ENCODE peak calls at places on chromosome 9, in six cellular contexts. One of them, this sample, is unnamed.

GRCh38 chr9:16343249-16344237 is 526.9 kb downstream of the BNC2 start:
- DNase-seq in suprapubic skin: no peak
- DNase-seq in right lobe of liver: no peak
- DNase-seq in endothelial cell of umbilical vein: no peak
- DNase-seq in breast epithelium: no peak
- DNase-seq in heart left ventricle: no peak
- DNase-seq in this sample: no peak

GRCh38 chr9:95833549-95834178 is 41.8 kb upstream of the ERCC6L2 start:
- DNase-seq in heart left ventricle: no peak
- DNase-seq in suprapubic skin: no peak
- DNase-seq in right lobe of liver: no peak
- DNase-seq in breast epithelium: no peak
- DNase-seq in endothelial cell of umbilical vein: no peak
- DNase-seq in this sample: no peak

GRCh38 chr9:108972186-108972585 is 38.0 kb downstream of the ABITRAM start:
- DNase-seq in right lobe of liver: no peak
- DNase-seq in endothelial cell of umbilical vein: no peak
- DNase-seq in breast epithelium: no peak
- DNase-seq in suprapubic skin: no peak
- DNase-seq in heart left ventricle: no peak
- DNase-seq in this sample: no peak

GRCh38 chr9:35558185-35558584 is 46.9 kb upstream of the TESK1 start:
- DNase-seq in breast epithelium: no peak
- DNase-seq in right lobe of liver: no peak
- DNase-seq in endothelial cell of umbilical vein: no peak
- DNase-seq in suprapubic skin: peak
- DNase-seq in heart left ventricle: no peak
- DNase-seq in this sample: no peak

GRCh38 chr9:105658351-105658750 is 3.9 kb upstream of the TAL2 start:
- DNase-seq in breast epithelium: no peak
- DNase-seq in suprapubic skin: no peak
- DNase-seq in endothelial cell of umbilical vein: no peak
- DNase-seq in right lobe of liver: no peak
- DNase-seq in heart left ventricle: no peak
- DNase-seq in this sample: no peak

GRCh38 chr9:79008916-79009315 is 562.8 kb upstream of the TLE4 start:
- DNase-seq in heart left ventricle: no peak
- DNase-seq in suprapubic skin: no peak
- DNase-seq in breast epithelium: no peak
- DNase-seq in endothelial cell of umbilical vein: no peak
- DNase-seq in right lobe of liver: no peak
- DNase-seq in this sample: no peak

GRCh38 chr9:129834489-129835127 is 467 bp downstream of the C9orf78 start:
- DNase-seq in breast epithelium: no peak
- DNase-seq in right lobe of liver: no peak
- DNase-seq in suprapubic skin: peak
- DNase-seq in endothelial cell of umbilical vein: no peak
- DNase-seq in heart left ventricle: no peak
- DNase-seq in this sample: no peak

GRCh38 chr9:127221695-127222094 is 42.9 kb upstream of the GARNL3 start:
- DNase-seq in right lobe of liver: no peak
- DNase-seq in heart left ventricle: no peak
- DNase-seq in suprapubic skin: no peak
- DNase-seq in endothelial cell of umbilical vein: no peak
- DNase-seq in breast epithelium: no peak
- DNase-seq in this sample: no peak

GRCh38 chr9:92151691-92152393 is 36.6 kb upstream of the SPTLC1 start:
- DNase-seq in suprapubic skin: no peak
- DNase-seq in right lobe of liver: no peak
- DNase-seq in breast epithelium: peak
- DNase-seq in endothelial cell of umbilical vein: peak
- DNase-seq in heart left ventricle: no peak
- DNase-seq in this sample: no peak

GRCh38 chr9:137501457-137501856 is 42.3 kb upstream of the NSMF start:
- DNase-seq in suprapubic skin: no peak
- DNase-seq in breast epithelium: no peak
- DNase-seq in endothelial cell of umbilical vein: no peak
- DNase-seq in right lobe of liver: no peak
- DNase-seq in heart left ventricle: no peak
- DNase-seq in this sample: no peak

GRCh38 chr9:70411141-70411929 is 3.1 kb downstream of the KLF9 start:
- DNase-seq in heart left ventricle: peak
- DNase-seq in endothelial cell of umbilical vein: peak
- DNase-seq in suprapubic skin: peak
- DNase-seq in breast epithelium: peak
- DNase-seq in right lobe of liver: peak
- DNase-seq in this sample: peak

GRCh38 chr9:110340306-110340705 is 2.6 kb upstream of the TXNDC8 start:
- DNase-seq in endothelial cell of umbilical vein: no peak
- DNase-seq in right lobe of liver: no peak
- DNase-seq in suprapubic skin: no peak
- DNase-seq in breast epithelium: no peak
- DNase-seq in heart left ventricle: no peak
- DNase-seq in this sample: no peak

GRCh38 chr9:107704791-107705190 is 215.2 kb upstream of the KLF4 start:
- DNase-seq in heart left ventricle: no peak
- DNase-seq in breast epithelium: no peak
- DNase-seq in right lobe of liver: no peak
- DNase-seq in endothelial cell of umbilical vein: no peak
- DNase-seq in suprapubic skin: no peak
- DNase-seq in this sample: no peak

GRCh38 chr9:69471433-69471832 is 146.4 kb downstream of the ENTREP1 start:
- DNase-seq in endothelial cell of umbilical vein: peak
- DNase-seq in breast epithelium: no peak
- DNase-seq in right lobe of liver: no peak
- DNase-seq in suprapubic skin: no peak
- DNase-seq in heart left ventricle: no peak
- DNase-seq in this sample: no peak

GRCh38 chr9:108041551-108041950 is 552.0 kb upstream of the KLF4 start:
- DNase-seq in right lobe of liver: no peak
- DNase-seq in heart left ventricle: no peak
- DNase-seq in suprapubic skin: no peak
- DNase-seq in breast epithelium: no peak
- DNase-seq in endothelial cell of umbilical vein: no peak
- DNase-seq in this sample: no peak

GRCh38 chr9:77488439-77489126 is 159.5 kb downstream of the GNA14 start:
- DNase-seq in right lobe of liver: no peak
- DNase-seq in heart left ventricle: no peak
- DNase-seq in endothelial cell of umbilical vein: peak
- DNase-seq in breast epithelium: no peak
- DNase-seq in suprapubic skin: no peak
- DNase-seq in this sample: no peak
- TF ChIP-seq CTCF in right lobe of liver: no peak
- TF ChIP-seq CTCF in heart left ventricle: no peak
- TF ChIP-seq CTCF in endothelial cell of umbilical vein: peak
- TF ChIP-seq CTCF in breast epithelium: no peak
- TF ChIP-seq CTCF in suprapubic skin: no peak
- TF ChIP-seq CTCF in this sample: no peak

GRCh38 chr9:128656416-128657343 is at the start of gene DYNC2I2:
- DNase-seq in endothelial cell of umbilical vein: peak
- DNase-seq in heart left ventricle: peak
- DNase-seq in suprapubic skin: peak
- DNase-seq in right lobe of liver: peak
- DNase-seq in breast epithelium: peak
- DNase-seq in this sample: peak
- H3K4me3 ChIP-seq in endothelial cell of umbilical vein: peak
- H3K4me3 ChIP-seq in heart left ventricle: peak
- H3K4me3 ChIP-seq in suprapubic skin: peak
- H3K4me3 ChIP-seq in right lobe of liver: peak
- H3K4me3 ChIP-seq in breast epithelium: peak
- H3K4me3 ChIP-seq in this sample: peak

GRCh38 chr9:85942913-85943729 is 2.2 kb downstream of the NAA35 start:
- DNase-seq in suprapubic skin: no peak
- DNase-seq in right lobe of liver: no peak
- DNase-seq in heart left ventricle: no peak
- DNase-seq in breast epithelium: no peak
- DNase-seq in endothelial cell of umbilical vein: no peak
- DNase-seq in this sample: no peak

GRCh38 chr9:85940832-85941616 is at the start of gene NAA35:
- DNase-seq in heart left ventricle: peak
- DNase-seq in breast epithelium: peak
- DNase-seq in right lobe of liver: peak
- DNase-seq in endothelial cell of umbilical vein: peak
- DNase-seq in suprapubic skin: peak
- DNase-seq in this sample: peak

GRCh38 chr9:85941966-85942912 is 1.3 kb downstream of the NAA35 start:
- DNase-seq in right lobe of liver: no peak
- DNase-seq in breast epithelium: no peak
- DNase-seq in suprapubic skin: no peak
- DNase-seq in endothelial cell of umbilical vein: no peak
- DNase-seq in heart left ventricle: no peak
- DNase-seq in this sample: no peak

GRCh38 chr9:85941617-85941930 is 628 bp downstream of the NAA35 start:
- DNase-seq in right lobe of liver: no peak
- DNase-seq in suprapubic skin: no peak
- DNase-seq in breast epithelium: no peak
- DNase-seq in endothelial cell of umbilical vein: no peak
- DNase-seq in heart left ventricle: no peak
- DNase-seq in this sample: peak

DNA sequence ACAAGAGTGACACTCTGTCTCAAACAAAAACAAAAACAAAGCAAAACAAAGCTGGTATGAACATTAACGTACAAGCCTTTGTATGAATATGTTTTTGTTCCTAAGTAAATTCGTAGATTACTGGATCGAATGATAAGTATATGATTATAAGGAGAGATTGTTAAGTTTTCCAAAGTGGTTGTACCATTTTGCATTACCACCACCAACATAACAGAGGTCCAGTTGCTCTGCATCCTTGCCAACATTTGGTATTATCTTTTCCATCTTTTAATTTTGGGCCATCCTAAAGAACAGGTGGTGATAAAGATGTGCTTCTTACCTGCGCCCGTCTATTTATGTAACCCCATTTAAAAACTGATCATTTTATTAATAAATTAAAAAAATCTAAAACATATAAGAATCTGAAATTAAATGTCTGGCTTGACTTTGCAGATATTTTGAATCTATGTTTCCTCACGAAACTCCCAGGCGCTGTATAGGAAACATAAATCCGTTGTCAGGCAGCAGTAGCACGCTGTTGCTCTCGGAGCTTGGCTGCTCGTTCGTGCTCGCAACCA is 593 bp upstream of the NAA35 start:
- DNase-seq in endothelial cell of umbilical vein: no peak
- DNase-seq in breast epithelium: no peak
- DNase-seq in suprapubic skin: no peak
- DNase-seq in heart left ventricle: no peak
- DNase-seq in right lobe of liver: no peak
- DNase-seq in this sample: no peak
- TF ChIP-seq POLR2A in endothelial cell of umbilical vein: peak
- TF ChIP-seq POLR2A in breast epithelium: peak
- TF ChIP-seq POLR2A in suprapubic skin: peak
- TF ChIP-seq POLR2A in heart left ventricle: no peak
- TF ChIP-seq POLR2A in right lobe of liver: no peak
- TF ChIP-seq POLR2A in this sample: no peak

GRCh38 chr9:12718482-12719026 is 25.4 kb downstream of the TYRP1 start:
- DNase-seq in right lobe of liver: no peak
- DNase-seq in breast epithelium: no peak
- DNase-seq in suprapubic skin: no peak
- DNase-seq in heart left ventricle: peak
- DNase-seq in endothelial cell of umbilical vein: peak
- DNase-seq in this sample: no peak

GRCh38 chr9:12716823-12717222 is 23.6 kb downstream of the TYRP1 start:
- DNase-seq in endothelial cell of umbilical vein: peak
- DNase-seq in heart left ventricle: no peak
- DNase-seq in right lobe of liver: no peak
- DNase-seq in suprapubic skin: no peak
- DNase-seq in breast epithelium: no peak
- DNase-seq in this sample: no peak

GRCh38 chr9:12720551-12720950 is 27.4 kb downstream of the TYRP1 start:
- DNase-seq in suprapubic skin: no peak
- DNase-seq in heart left ventricle: no peak
- DNase-seq in breast epithelium: no peak
- DNase-seq in right lobe of liver: no peak
- DNase-seq in endothelial cell of umbilical vein: no peak
- DNase-seq in this sample: no peak

GRCh38 chr9:12717907-12718306 is 24.7 kb downstream of the TYRP1 start:
- DNase-seq in right lobe of liver: no peak
- DNase-seq in suprapubic skin: no peak
- DNase-seq in heart left ventricle: no peak
- DNase-seq in endothelial cell of umbilical vein: peak
- DNase-seq in breast epithelium: no peak
- DNase-seq in this sample: no peak

DNA sequence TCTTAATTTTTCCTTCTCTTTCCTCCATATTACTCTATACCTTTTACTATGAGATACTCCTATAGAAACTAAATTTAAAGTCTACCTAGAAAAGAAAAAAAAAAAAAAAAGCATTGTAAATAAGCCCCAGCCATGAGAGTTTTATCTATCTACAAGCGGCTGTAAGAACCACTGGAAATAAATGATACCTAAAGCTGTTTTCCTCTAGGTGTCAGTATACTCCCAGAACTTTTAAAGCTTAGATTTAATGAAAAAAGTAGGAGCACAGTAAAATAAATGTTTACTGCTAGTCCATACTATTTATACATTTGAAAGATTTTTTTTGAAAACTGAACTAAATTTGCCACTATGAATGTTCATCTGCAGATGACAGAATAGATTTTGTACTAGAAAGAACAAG is 26.2 kb downstream of the TYRP1 start:
- DNase-seq in endothelial cell of umbilical vein: peak
- DNase-seq in heart left ventricle: no peak
- DNase-seq in right lobe of liver: no peak
- DNase-seq in suprapubic skin: no peak
- DNase-seq in breast epithelium: no peak
- DNase-seq in this sample: no peak
- TF ChIP-seq CTCF in endothelial cell of umbilical vein: peak
- TF ChIP-seq CTCF in heart left ventricle: peak
- TF ChIP-seq CTCF in right lobe of liver: peak
- TF ChIP-seq CTCF in suprapubic skin: peak
- TF ChIP-seq CTCF in breast epithelium: no peak
- TF ChIP-seq CTCF in this sample: no peak

GRCh38 chr9:113153599-113153998 is 2.8 kb downstream of the SLC31A2 start:
- DNase-seq in breast epithelium: no peak
- DNase-seq in heart left ventricle: no peak
- DNase-seq in endothelial cell of umbilical vein: no peak
- DNase-seq in right lobe of liver: no peak
- DNase-seq in suprapubic skin: no peak
- DNase-seq in this sample: no peak
- H3K4me3 ChIP-seq in breast epithelium: no peak
- H3K4me3 ChIP-seq in heart left ventricle: peak
- H3K4me3 ChIP-seq in endothelial cell of umbilical vein: no peak
- H3K4me3 ChIP-seq in right lobe of liver: no peak
- H3K4me3 ChIP-seq in suprapubic skin: no peak
- H3K4me3 ChIP-seq in this sample: no peak